ENCODE peak calls at places on chromosomes 16 and 17, in six cellular contexts. One of them, this sample, is unnamed. For H3K4me1, the result is how much of the 10 kb centered on the place peaks cover.

GRCh38 chr17:60311936-60312335 is 80.0 kb downstream of the USP32 start:
- ATAC-seq in HepG2: no peak
- ATAC-seq in upper lobe of left lung: peak
- ATAC-seq in GM12878: no peak
- ATAC-seq in K562: no peak
- ATAC-seq in A549: no peak
- ATAC-seq in this sample: peak

GRCh38 chr16:86072328-86073102 is 173.6 kb downstream of the IRF8 start:
- ATAC-seq in upper lobe of left lung: peak
- ATAC-seq in A549: peak
- ATAC-seq in HepG2: peak
- ATAC-seq in GM12878: peak
- ATAC-seq in K562: peak
- ATAC-seq in this sample: peak

GRCh38 chr17:11997972-11998233 is 628 bp upstream of the ZNF18 start:
- ATAC-seq in GM12878: no peak
- ATAC-seq in K562: no peak
- ATAC-seq in A549: no peak
- ATAC-seq in HepG2: no peak
- ATAC-seq in upper lobe of left lung: no peak
- ATAC-seq in this sample: no peak

GRCh38 chr16:24988137-24988535 is 27.0 kb downstream of the ARHGAP17 start:
- ATAC-seq in A549: no peak
- ATAC-seq in K562: no peak
- ATAC-seq in GM12878: no peak
- ATAC-seq in HepG2: no peak
- ATAC-seq in upper lobe of left lung: no peak
- ATAC-seq in this sample: no peak

GRCh38 chr17:2542456-2542855 is 30.8 kb upstream of the METTL16 start:
- ATAC-seq in upper lobe of left lung: no peak
- ATAC-seq in HepG2: no peak
- ATAC-seq in K562: peak
- ATAC-seq in GM12878: peak
- ATAC-seq in A549: no peak
- ATAC-seq in this sample: no peak

GRCh38 chr17:59769891-59770290 is 62.4 kb downstream of the VMP1 start:
- ATAC-seq in HepG2: no peak
- ATAC-seq in upper lobe of left lung: peak
- ATAC-seq in A549: no peak
- ATAC-seq in K562: no peak
- ATAC-seq in GM12878: no peak
- ATAC-seq in this sample: no peak

GRCh38 chr17:31787857-31788570 is 71.0 kb downstream of the COPRS start:
- ATAC-seq in GM12878: no peak
- ATAC-seq in upper lobe of left lung: no peak
- ATAC-seq in HepG2: no peak
- ATAC-seq in A549: peak
- ATAC-seq in K562: no peak
- ATAC-seq in this sample: peak

GRCh38 chr17:45248132-45248936 is 13.6 kb downstream of the SPATA32 start:
- ATAC-seq in upper lobe of left lung: peak
- ATAC-seq in K562: peak
- ATAC-seq in A549: peak
- ATAC-seq in HepG2: no peak
- ATAC-seq in GM12878: peak
- ATAC-seq in this sample: no peak

GRCh38 chr17:20074489-20074888 is 65.3 kb downstream of the SPECC1 start:
- ATAC-seq in upper lobe of left lung: peak
- ATAC-seq in A549: no peak
- ATAC-seq in HepG2: no peak
- ATAC-seq in GM12878: peak
- ATAC-seq in K562: no peak
- ATAC-seq in this sample: no peak

DNA sequence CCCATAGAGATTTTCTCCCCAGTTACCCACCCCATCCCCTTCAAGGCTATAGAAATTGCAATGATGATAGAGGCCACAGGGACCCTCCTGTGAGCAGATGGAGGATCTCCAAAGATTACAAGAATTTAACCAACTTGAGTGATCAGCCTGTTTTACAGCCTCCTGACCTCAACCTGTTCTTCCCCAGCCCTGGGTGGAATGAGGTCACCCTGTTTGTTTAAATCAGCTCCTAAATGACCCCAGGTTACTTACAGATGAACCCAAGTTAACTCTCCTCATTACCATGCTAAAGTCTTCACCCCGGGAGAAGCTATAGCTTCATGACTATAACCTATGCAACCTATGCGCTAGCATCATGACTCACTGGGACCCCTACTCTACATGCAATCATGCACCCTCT is 11.9 kb upstream of the SULT1A1 start:
- ATAC-seq in A549: no peak
- ATAC-seq in HepG2: peak
- ATAC-seq in K562: no peak
- ATAC-seq in GM12878: no peak
- ATAC-seq in upper lobe of left lung: no peak
- ATAC-seq in this sample: no peak
- H3K4me1 ChIP-seq in A549: under half
- H3K4me1 ChIP-seq in HepG2: under half
- H3K4me1 ChIP-seq in K562: under half
- H3K4me1 ChIP-seq in GM12878: under half
- H3K4me1 ChIP-seq in upper lobe of left lung: under half
- H3K4me1 ChIP-seq in this sample: under half

GRCh38 chr16:87854907-87855683 is 14.2 kb downstream of the SLC7A5 start:
- ATAC-seq in A549: peak
- ATAC-seq in upper lobe of left lung: no peak
- ATAC-seq in HepG2: no peak
- ATAC-seq in GM12878: no peak
- ATAC-seq in K562: peak
- ATAC-seq in this sample: no peak
- TF ChIP-seq EP300 in A549: no peak
- TF ChIP-seq EP300 in upper lobe of left lung: no peak
- TF ChIP-seq EP300 in HepG2: no peak
- TF ChIP-seq EP300 in GM12878: no peak
- TF ChIP-seq EP300 in K562: no peak
- TF ChIP-seq EP300 in this sample: no peak

GRCh38 chr17:79249945-79250521 is 175.4 kb downstream of the ENGASE start:
- ATAC-seq in K562: no peak
- ATAC-seq in A549: no peak
- ATAC-seq in upper lobe of left lung: no peak
- ATAC-seq in HepG2: no peak
- ATAC-seq in GM12878: no peak
- ATAC-seq in this sample: no peak

GRCh38 chr17:79252886-79253285 is 178.3 kb downstream of the ENGASE start:
- ATAC-seq in K562: no peak
- ATAC-seq in upper lobe of left lung: no peak
- ATAC-seq in HepG2: no peak
- ATAC-seq in A549: no peak
- ATAC-seq in GM12878: no peak
- ATAC-seq in this sample: no peak

GRCh38 chr17:79251824-79252223 is 177.2 kb downstream of the ENGASE start:
- ATAC-seq in K562: no peak
- ATAC-seq in A549: no peak
- ATAC-seq in upper lobe of left lung: no peak
- ATAC-seq in HepG2: no peak
- ATAC-seq in GM12878: no peak
- ATAC-seq in this sample: no peak

GRCh38 chr17:79246226-79246794 is 171.7 kb downstream of the ENGASE start:
- ATAC-seq in K562: no peak
- ATAC-seq in GM12878: no peak
- ATAC-seq in A549: no peak
- ATAC-seq in HepG2: no peak
- ATAC-seq in upper lobe of left lung: no peak
- ATAC-seq in this sample: no peak

DNA sequence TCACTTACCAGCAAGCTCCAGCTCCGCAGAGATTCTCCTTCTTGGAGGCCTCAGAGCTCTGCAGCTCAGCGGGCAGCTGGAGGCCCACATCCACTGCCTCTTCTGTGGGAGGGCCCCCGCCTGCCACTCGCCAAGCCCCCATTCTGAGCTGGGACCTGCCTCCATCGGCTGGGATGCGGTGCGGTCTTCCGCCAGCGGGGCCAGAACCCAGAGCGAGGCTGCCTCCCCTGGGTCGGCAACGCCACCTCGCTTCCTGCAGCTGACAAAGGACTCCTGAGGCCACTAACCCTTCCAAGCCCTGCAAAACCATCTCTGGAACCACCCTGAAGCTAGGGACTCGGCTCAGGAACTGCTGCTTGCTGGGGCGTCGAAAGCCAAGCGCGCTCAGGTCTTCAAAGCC is 174.2 kb downstream of the ENGASE start:
- ATAC-seq in A549: peak
- ATAC-seq in K562: no peak
- ATAC-seq in upper lobe of left lung: no peak
- ATAC-seq in HepG2: no peak
- ATAC-seq in GM12878: no peak
- ATAC-seq in this sample: no peak
- H3K4me1 ChIP-seq in A549: under half
- H3K4me1 ChIP-seq in K562: under half
- H3K4me1 ChIP-seq in upper lobe of left lung: under half
- H3K4me1 ChIP-seq in HepG2: under half
- H3K4me1 ChIP-seq in GM12878: under half
- H3K4me1 ChIP-seq in this sample: under half

GRCh38 chr16:17019366-17019765 is 451.4 kb downstream of the XYLT1 start:
- ATAC-seq in HepG2: no peak
- ATAC-seq in GM12878: no peak
- ATAC-seq in A549: no peak
- ATAC-seq in K562: no peak
- ATAC-seq in upper lobe of left lung: no peak
- ATAC-seq in this sample: no peak
- TF ChIP-seq EP300 in HepG2: no peak
- TF ChIP-seq EP300 in GM12878: no peak
- TF ChIP-seq EP300 in A549: no peak
- TF ChIP-seq EP300 in K562: no peak
- TF ChIP-seq EP300 in upper lobe of left lung: no peak
- TF ChIP-seq EP300 in this sample: no peak

GRCh38 chr16:82735176-82735575 is 108.4 kb downstream of the CDH13 start:
- ATAC-seq in K562: no peak
- ATAC-seq in GM12878: peak
- ATAC-seq in HepG2: no peak
- ATAC-seq in upper lobe of left lung: no peak
- ATAC-seq in A549: no peak
- ATAC-seq in this sample: no peak
- H3K4me1 ChIP-seq in K562: under half
- H3K4me1 ChIP-seq in GM12878: under half
- H3K4me1 ChIP-seq in HepG2: under half
- H3K4me1 ChIP-seq in upper lobe of left lung: under half
- H3K4me1 ChIP-seq in A549: under half
- H3K4me1 ChIP-seq in this sample: under half

DNA sequence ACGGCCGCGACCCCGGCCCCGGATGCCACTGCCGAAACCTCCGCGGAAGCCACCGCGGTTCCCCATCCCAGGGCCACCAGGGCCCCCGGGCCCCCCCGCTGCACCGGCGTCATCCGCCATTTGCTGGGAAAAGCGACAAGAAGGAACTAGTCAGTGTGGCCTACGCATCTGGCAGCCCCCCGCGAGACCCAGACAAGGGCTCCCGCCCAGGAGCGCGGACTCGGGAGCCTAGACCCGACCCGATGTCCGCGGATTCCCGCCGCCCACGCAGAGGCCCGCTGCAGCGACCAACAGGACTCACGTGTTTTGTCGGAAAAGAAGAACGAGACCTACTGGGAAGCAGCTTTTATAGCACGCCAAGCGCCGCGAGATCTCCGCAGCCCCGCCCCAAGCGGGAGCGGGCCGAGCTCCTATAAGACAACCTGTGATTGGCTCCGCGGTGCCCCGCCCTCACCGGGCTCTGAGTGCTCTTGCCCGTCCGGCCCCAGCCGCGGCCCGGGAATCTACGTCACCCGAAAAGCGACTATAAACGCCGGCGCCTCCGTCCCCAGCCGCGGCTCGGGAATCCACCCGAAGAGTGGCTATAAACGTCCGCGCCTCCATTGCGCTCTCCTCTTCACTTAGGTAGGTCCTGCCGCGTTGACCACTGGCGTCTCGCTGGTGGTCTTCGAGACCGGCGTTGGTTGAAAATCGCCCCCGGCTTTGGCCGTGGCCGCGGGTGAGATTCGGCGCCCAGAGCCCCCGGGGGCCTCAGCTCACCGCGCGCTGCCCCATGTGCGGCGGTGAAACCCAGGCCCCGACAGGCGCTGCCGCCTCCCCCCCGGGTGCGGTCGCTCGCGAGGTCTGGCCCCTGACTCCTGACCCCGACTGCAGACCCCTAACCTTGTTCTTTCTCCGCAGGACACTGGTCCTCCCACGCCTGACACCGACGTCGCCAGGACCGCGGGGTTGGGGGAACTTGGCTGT is at the start of gene RPS2:
- ATAC-seq in K562: peak
- ATAC-seq in GM12878: peak
- ATAC-seq in A549: peak
- ATAC-seq in upper lobe of left lung: peak
- ATAC-seq in HepG2: peak
- ATAC-seq in this sample: peak
- TF ChIP-seq EP300 in K562: no peak
- TF ChIP-seq EP300 in GM12878: no peak
- TF ChIP-seq EP300 in A549: no peak
- TF ChIP-seq EP300 in upper lobe of left lung: no peak
- TF ChIP-seq EP300 in HepG2: peak
- TF ChIP-seq EP300 in this sample: no peak

GRCh38 chr16:57534881-57535658 is 1.3 kb downstream of the CCDC102A start:
- ATAC-seq in K562: no peak
- ATAC-seq in GM12878: no peak
- ATAC-seq in upper lobe of left lung: no peak
- ATAC-seq in A549: no peak
- ATAC-seq in HepG2: peak
- ATAC-seq in this sample: no peak
- H3K4me1 ChIP-seq in K562: under half
- H3K4me1 ChIP-seq in GM12878: half or more
- H3K4me1 ChIP-seq in upper lobe of left lung: under half
- H3K4me1 ChIP-seq in A549: half or more
- H3K4me1 ChIP-seq in HepG2: half or more
- H3K4me1 ChIP-seq in this sample: half or more

DNA sequence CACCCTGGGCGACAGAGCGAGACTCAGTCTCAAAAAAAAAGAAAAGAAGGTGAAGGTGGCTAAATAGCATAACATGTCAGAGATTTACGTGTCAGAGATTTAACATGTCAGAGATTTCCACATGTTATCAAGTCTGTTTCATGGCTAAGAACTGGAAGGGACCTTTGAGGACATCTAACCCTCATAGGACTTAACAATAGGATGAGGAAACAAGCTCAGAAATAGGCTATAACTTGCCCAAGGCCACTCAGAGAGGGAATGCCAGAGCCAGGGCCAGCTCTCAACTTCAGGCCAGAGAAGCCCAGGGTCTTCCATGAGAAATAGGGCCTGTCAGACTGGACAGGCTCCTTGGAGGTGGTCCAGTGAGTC is 26.8 kb upstream of the ZNF629 start:
- ATAC-seq in GM12878: no peak
- ATAC-seq in HepG2: no peak
- ATAC-seq in upper lobe of left lung: no peak
- ATAC-seq in A549: no peak
- ATAC-seq in K562: no peak
- ATAC-seq in this sample: peak
- TF ChIP-seq EP300 in GM12878: no peak
- TF ChIP-seq EP300 in HepG2: no peak
- TF ChIP-seq EP300 in upper lobe of left lung: no peak
- TF ChIP-seq EP300 in A549: no peak
- TF ChIP-seq EP300 in K562: no peak
- TF ChIP-seq EP300 in this sample: no peak

This sample was measured in gastroesophageal sphincter.